ENCODE peak calls at places on chromosomes 6 and 20, in seven cellular contexts. G, R, Z, V, N, S and J are unnamed samples.

GRCh38 chr6:6218246-6219085 is 102.0 kb downstream of the F13A1 start:
- DNase-seq in G (no peak), R (no peak), Z (no peak), N (peak), S (peak), V (peak), J (peak)

GRCh38 chr6:129844118-129844891 is 16.8 kb downstream of the TMEM244 start:
- DNase-seq in G (no peak), S (no peak), N (peak), Z (no peak), V (peak), R (no peak), J (peak)

GRCh38 chr6:31896493-31896855 is 1.0 kb downstream of the EHMT2 start:
- DNase-seq in N (no peak), G (no peak), V (no peak), Z (no peak), S (no peak), R (no peak), J (no peak)

GRCh38 chr6:97422171-97422570 is 139.2 kb upstream of the MMS22L start:
- DNase-seq in Z (no peak), N (no peak), S (no peak), R (no peak), G (no peak), V (no peak), J (no peak)

GRCh38 chr20:62736407-62737071 is 27.9 kb downstream of the NTSR1 start:
- DNase-seq in G (peak), V (no peak), R (no peak), N (no peak), Z (no peak), S (no peak), J (no peak)

GRCh38 chr6:18405477-18406293 is 18.5 kb downstream of the RNF144B start:
- DNase-seq in Z (no peak), R (no peak), V (peak), S (no peak), G (no peak), N (peak), J (peak)

GRCh38 chr6:6851059-6851658 is 256.6 kb upstream of the RREB1 start:
- DNase-seq in Z (no peak), N (peak), V (peak), S (peak), G (peak), R (no peak), J (peak)

GRCh38 chr20:54212226-54212625 is 4.3 kb downstream of the PFDN4 start:
- DNase-seq in Z (no peak), V (no peak), G (no peak), N (peak), S (no peak), R (no peak), J (peak)

GRCh38 chr6:43861212-43861918 is 91.4 kb downstream of the VEGFA start:
- DNase-seq in Z (no peak), V (no peak), N (no peak), G (no peak), S (no peak), R (no peak), J (no peak)

GRCh38 chr6:110063864-110064263 is 85.8 kb downstream of the GPR6 start:
- DNase-seq in V (no peak), S (no peak), N (no peak), Z (no peak), R (no peak), G (no peak), J (no peak)

GRCh38 chr6:138109042-138109997 is 2.1 kb upstream of the PERP start:
- DNase-seq in Z (peak), S (peak), R (peak), N (peak), G (peak), V (peak), J (peak)

GRCh38 chr6:116267879-116268588 is 11.7 kb downstream of the TSPYL1 start:
- DNase-seq in G (no peak), N (peak), V (no peak), R (no peak), Z (no peak), S (no peak), J (peak)

GRCh38 chr6:68572525-68572924 is 62.6 kb upstream of the ADGRB3 start:
- DNase-seq in R (no peak), N (peak), S (no peak), Z (no peak), V (peak), G (peak), J (peak)

GRCh38 chr20:4820833-4821518 is 99.3 kb downstream of the PRND start:
- DNase-seq in S (no peak), G (no peak), Z (no peak), N (peak), R (no peak), V (peak), J (peak)

GRCh38 chr20:707711-708110 is 32.1 kb upstream of the SCRT2 start:
- DNase-seq in V (no peak), G (no peak), S (no peak), Z (no peak), R (no peak), N (no peak), J (no peak)

GRCh38 chr20:50632236-50632635 is 59.1 kb downstream of the RIPOR3 start:
- DNase-seq in R (no peak), V (no peak), Z (no peak), N (no peak), G (no peak), S (no peak), J (no peak)

GRCh38 chr6:74753883-74754600 is 451.8 kb downstream of the COL12A1 start:
- DNase-seq in Z (no peak), V (no peak), G (no peak), N (no peak), R (no peak), S (no peak), J (no peak)

GRCh38 chr6:111527367-111527766 is 44.3 kb upstream of the REV3L start:
- DNase-seq in R (no peak), G (no peak), Z (no peak), V (no peak), N (no peak), S (no peak), J (no peak)

GRCh38 chr20:49037962-49038387 is 8.1 kb upstream of the CSE1L start:
- DNase-seq in S (no peak), G (no peak), R (no peak), N (no peak), V (peak), Z (no peak), J (peak)

GRCh38 chr6:19052219-19052618 is 665.1 kb downstream of the RNF144B start:
- DNase-seq in N (peak), R (no peak), V (no peak), Z (no peak), S (no peak), G (no peak), J (peak)

GRCh38 chr6:335572-335971 is 43.3 kb downstream of the DUSP22 start:
- DNase-seq in V (no peak), R (no peak), S (no peak), Z (no peak), N (no peak), G (no peak), J (peak)

GRCh38 chr6:161668665-161669064 is 394.8 kb upstream of the AGPAT4 start:
- DNase-seq in V (no peak), R (no peak), G (no peak), Z (no peak), S (no peak), N (no peak), J (no peak)

GRCh38 chr20:47785900-47786762 is 850 bp upstream of the SULF2 start:
- DNase-seq in V (peak), Z (no peak), N (peak), R (no peak), G (peak), S (peak), J (peak)

GRCh38 chr6:7903673-7904072 is 6.9 kb downstream of the TXNDC5 start:
- DNase-seq in R (no peak), S (no peak), N (no peak), Z (no peak), G (no peak), V (no peak), J (no peak)

GRCh38 chr6:658244-658643 is 1.3 kb upstream of the HUS1B start:
- DNase-seq in G (no peak), Z (no peak), V (peak), R (no peak), S (no peak), N (peak), J (peak)

GRCh38 chr6:26607434-26608230 is 10.9 kb downstream of the ABT1 start:
- DNase-seq in N (peak), G (peak), S (no peak), R (peak), V (peak), Z (peak), J (peak)

GRCh38 chr6:43995137-43995536 is 132.1 kb downstream of the MRPL14 start:
- DNase-seq in N (no peak), S (no peak), Z (no peak), G (no peak), R (no peak), V (no peak), J (no peak)

GRCh38 chr6:40506956-40507355 is 80.2 kb downstream of the LRFN2 start:
- DNase-seq in S (no peak), Z (no peak), N (peak), G (no peak), V (no peak), R (no peak), J (peak)

GRCh38 chr20:19628570-19629134 is 129.4 kb upstream of the RIN2 start:
- DNase-seq in S (no peak), N (peak), Z (no peak), V (peak), R (no peak), G (peak), J (peak)